ENCODE peak calls at places on chromosomes 1 and 21, in seven cellular contexts. N is transverse colon, O is stomach, B is H1, G is upper lobe of left lung, I is sigmoid colon, T is HCT116. S is an unnamed sample.

GRCh38 chr1:156492591-156493080 is 7.9 kb downstream of the MEF2D start:
- DNase-seq in B (no peak), N (peak), I (no peak), T (no peak), G (no peak), O (no peak), S (no peak)

GRCh38 chr1:179881642-179882252 is 338 bp upstream of the TOR1AIP1 start:
- DNase-seq in N (peak), I (peak), T (peak), G (peak), O (peak), B (peak), S (peak)

GRCh38 chr1:150281221-150281757 is 1.1 kb upstream of the CIART start:
- DNase-seq in N (peak), G (peak), O (peak), I (peak), T (no peak), B (no peak), S (peak)

GRCh38 chr1:181784039-181784683 is 277.4 kb downstream of the ZNF648 start:
- DNase-seq in I (no peak), T (no peak), N (no peak), B (no peak), O (no peak), G (no peak), S (peak)

GRCh38 chr1:205578780-205579571 is 52.8 kb downstream of the ELK4 start:
- DNase-seq in I (peak), T (no peak), G (no peak), B (no peak), O (no peak), N (peak), S (no peak)

GRCh38 chr1:92411511-92411910 is 75.2 kb downstream of the GFI1 start:
- DNase-seq in I (no peak), O (no peak), B (no peak), G (no peak), T (no peak), N (peak), S (no peak)

GRCh38 chr21:38798481-38798882 is 7.2 kb upstream of the ETS2 start:
- DNase-seq in O (peak), I (no peak), G (peak), B (no peak), N (peak), T (peak), S (no peak)

GRCh38 chr1:20123696-20124450 is 4.5 kb upstream of the PLA2G2D start:
- DNase-seq in T (no peak), O (no peak), B (no peak), N (no peak), I (no peak), G (no peak), S (no peak)

GRCh38 chr1:115112496-115113375 is 23.4 kb upstream of the TSPAN2 start:
- DNase-seq in I (no peak), G (peak), N (peak), B (no peak), O (peak), T (peak), S (peak)

GRCh38 chr1:237799762-237800474 is 90.8 kb downstream of the ZP4 start:
- DNase-seq in B (peak), T (no peak), I (no peak), G (no peak), O (peak), N (peak), S (no peak)

GRCh38 chr1:93471284-93471683 is 23.4 kb downstream of the FNBP1L start:
- DNase-seq in N (no peak), O (no peak), B (no peak), T (no peak), I (no peak), G (no peak), S (no peak)

GRCh38 chr1:33041026-33041425 is 4.3 kb upstream of the AK2 start:
- DNase-seq in G (no peak), B (no peak), I (no peak), T (no peak), N (no peak), O (no peak), S (no peak)

GRCh38 chr21:24671901-24672300 is 935.4 kb downstream of the MRPL39 start:
- DNase-seq in I (no peak), O (no peak), B (no peak), N (no peak), T (no peak), G (no peak), S (no peak)

GRCh38 chr1:233045591-233045990 is 95.2 kb downstream of the NTPCR start:
- DNase-seq in N (no peak), G (no peak), O (no peak), T (no peak), I (no peak), B (no peak), S (no peak)

GRCh38 chr21:37370152-37371040 is 3.8 kb downstream of the DYRK1A start:
- DNase-seq in O (no peak), T (no peak), I (no peak), N (no peak), G (no peak), B (no peak), S (no peak)

GRCh38 chr1:159652506-159652905 is 61.9 kb downstream of the CRP start:
- DNase-seq in B (no peak), N (no peak), I (no peak), T (no peak), G (no peak), O (no peak), S (no peak)

GRCh38 chr1:53957231-53957818 is 11.2 kb downstream of the LRRC42 start:
- DNase-seq in O (no peak), N (no peak), I (no peak), G (no peak), T (peak), B (no peak), S (no peak)

GRCh38 chr1:15513192-15513591 is 10.8 kb downstream of the CASP9 start:
- DNase-seq in N (no peak), I (no peak), G (no peak), O (peak), T (no peak), B (no peak), S (no peak)

GRCh38 chr1:2316451-2316940 is 74.9 kb downstream of the MORN1 start:
- DNase-seq in O (no peak), T (no peak), B (no peak), I (no peak), N (no peak), G (no peak), S (no peak)

GRCh38 chr1:181390350-181391080 is 92.8 kb upstream of the CACNA1E start:
- DNase-seq in I (no peak), O (no peak), T (no peak), N (no peak), G (no peak), B (no peak), S (no peak)

GRCh38 chr1:96388421-96389310 is 332.9 kb upstream of the PTBP2 start:
- DNase-seq in N (no peak), T (no peak), O (no peak), B (no peak), I (no peak), G (no peak), S (no peak)

GRCh38 chr1:97243973-97244560 is 522.5 kb downstream of the PTBP2 start:
- DNase-seq in I (no peak), T (peak), N (no peak), B (no peak), G (no peak), O (no peak), S (no peak)

GRCh38 chr1:97608272-97608671 is 312.6 kb downstream of the DPYD start:
- DNase-seq in B (no peak), I (no peak), N (no peak), O (no peak), T (no peak), G (no peak), S (no peak)

GRCh38 chr1:161185282-161185682 is 8.0 kb upstream of the B4GALT3 start:
- DNase-seq in T (no peak), G (peak), N (peak), B (no peak), O (peak), I (peak), S (no peak)

GRCh38 chr1:20620005-20620404 is 13.3 kb upstream of the PINK1 start:
- DNase-seq in T (no peak), N (no peak), G (no peak), I (no peak), B (no peak), O (no peak), S (no peak)

GRCh38 chr1:204589409-204590038 is 73.3 kb downstream of the MDM4 start:
- DNase-seq in I (no peak), T (no peak), N (no peak), B (no peak), G (no peak), O (no peak), S (no peak)

GRCh38 chr21:17590443-17590842 is 22.3 kb downstream of the BTG3 start:
- DNase-seq in N (no peak), I (no peak), G (no peak), B (no peak), O (no peak), T (no peak), S (no peak)

GRCh38 chr21:27425172-27425571 is 458.3 kb upstream of the ADAMTS5 start:
- DNase-seq in B (no peak), I (no peak), T (no peak), O (no peak), G (no peak), N (no peak), S (no peak)

GRCh38 chr1:45879885-45880598 is 76.6 kb downstream of the MAST2 start:
- DNase-seq in O (no peak), B (no peak), T (no peak), N (no peak), I (no peak), G (no peak), S (no peak)

GRCh38 chr1:207306023-207306422 is 15.5 kb upstream of the CD55 start:
- DNase-seq in O (no peak), I (no peak), G (no peak), B (no peak), T (no peak), N (no peak), S (no peak)

GRCh38 chr1:207306603-207307002 is 14.9 kb upstream of the CD55 start:
- DNase-seq in B (no peak), O (no peak), T (no peak), N (no peak), I (no peak), G (no peak), S (no peak)

GRCh38 chr1:207302618-207303408 is 18.7 kb upstream of the CD55 start:
- DNase-seq in B (no peak), T (no peak), N (no peak), O (no peak), I (no peak), G (no peak), S (no peak)

GRCh38 chr1:207300970-207301369 is 20.5 kb upstream of the CD55 start:
- DNase-seq in T (no peak), G (no peak), B (no peak), N (no peak), O (no peak), I (no peak), S (no peak)

DNA sequence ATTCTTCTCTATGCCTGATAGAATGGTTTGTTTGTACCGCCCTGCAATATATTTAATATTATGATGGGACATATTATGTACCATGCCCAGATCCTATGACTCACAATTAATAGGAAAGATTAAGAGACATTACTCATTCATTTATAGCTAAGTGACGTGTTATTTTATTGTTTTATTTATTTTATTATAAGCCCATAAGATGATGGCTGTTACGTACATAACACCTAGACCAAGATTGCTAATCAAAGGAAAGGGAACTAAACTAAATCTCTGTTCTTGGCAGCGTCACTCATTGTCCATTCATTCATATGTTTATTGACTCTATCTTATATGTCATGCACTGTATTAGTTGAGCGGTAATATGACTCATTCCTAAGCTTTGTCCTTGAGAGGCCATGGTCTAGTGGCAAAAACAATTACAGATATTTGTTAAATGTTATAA is 16.7 kb upstream of the CD55 start:
- DNase-seq in N (no peak), I (no peak), G (no peak), O (no peak), B (no peak), T (peak), S (no peak)
- TF ChIP-seq POLR2AphosphoS5 in N (no peak), I (no peak), G (no peak), O (no peak), B (no peak), T (no peak), S (no peak)

GRCh38 chr1:155241851-155242264 is 13.4 kb downstream of the ENTREP3 start:
- DNase-seq in N (no peak), B (no peak), T (no peak), G (peak), O (no peak), I (no peak), S (no peak)
- H3K27ac ChIP-seq in N (peak), B (no peak), T (peak), G (peak), O (peak), I (peak), S (no peak)

GRCh38 chr21:31479714-31480113 is 135.7 kb upstream of the TIAM1 start:
- DNase-seq in N (no peak), I (no peak), G (no peak), T (no peak), O (no peak), B (no peak), S (no peak)
- TF ChIP-seq POLR2AphosphoS5 in N (no peak), I (no peak), G (no peak), T (no peak), O (no peak), B (no peak), S (no peak)

GRCh38 chr1:190124068-190124467 is 353.6 kb downstream of the BRINP3 start:
- DNase-seq in I (no peak), B (no peak), T (no peak), N (no peak), G (no peak), O (no peak), S (no peak)

GRCh38 chr1:190126728-190127127 is 350.9 kb downstream of the BRINP3 start:
- DNase-seq in G (no peak), N (no peak), O (no peak), T (no peak), I (no peak), B (no peak), S (no peak)

DNA sequence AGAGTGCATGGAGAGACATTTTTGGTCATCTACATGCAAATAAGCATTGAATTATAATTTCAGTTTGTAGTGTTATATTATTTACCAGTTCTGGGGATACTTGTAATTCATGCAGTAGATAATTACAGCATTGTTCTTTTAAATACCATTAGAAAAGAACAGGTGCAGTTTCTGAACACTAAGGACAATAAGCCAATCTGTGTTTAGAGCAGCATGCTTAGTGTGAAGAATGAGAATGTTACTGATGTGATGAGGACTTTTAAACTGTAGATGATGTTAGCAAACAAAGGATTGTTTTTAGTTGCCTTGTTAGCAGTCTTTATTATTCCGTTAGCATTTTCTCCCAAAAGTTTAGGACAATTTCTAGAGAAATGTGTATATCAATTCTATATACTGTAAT is 348.3 kb downstream of the BRINP3 start:
- DNase-seq in I (no peak), G (no peak), N (no peak), O (no peak), T (no peak), B (no peak), S (no peak)
- H3K27ac ChIP-seq in I (no peak), G (no peak), N (no peak), O (no peak), T (no peak), B (no peak), S (no peak)